ENCODE peak calls at places on chromosomes 16 and 17, in five cellular contexts. X is heart left ventricle, Z is body of pancreas, Y is transverse colon, V is IMR-90. I is an unnamed sample.
A peak's percentile ranks its signal among the peaks of the same experiment; 100 is the strongest.

GRCh38 chr17:1421470-1421869 is 21.4 kb upstream of the YWHAE start:
- DNase-seq in Y (no peak), X (no peak), Z (no peak), V (no peak), I (no peak)

GRCh38 chr16:66832661-66833305 is 2.0 kb upstream of the NAE1 start:
- DNase-seq in X (no peak), Z (no peak), Y (no peak), V (peak; percentile 60), I (no peak)

GRCh38 chr16:21656795-21657768 is 4.7 kb upstream of the IGSF6 start:
- DNase-seq in Y (no peak), Z (peak; percentile 27), V (peak; percentile 67), X (no peak), I (peak; percentile 52)

GRCh38 chr17:13359774-13360173 is 242.0 kb downstream of the HS3ST3A1 start:
- DNase-seq in Y (no peak), Z (no peak), V (no peak), X (no peak), I (no peak)

GRCh38 chr17:40139566-40140058 is 725 bp upstream of the CASC3 start:
- DNase-seq in X (no peak), V (no peak), Z (peak; percentile 35), Y (peak; percentile 22), I (peak; percentile 56)

GRCh38 chr17:49063652-49064051 is 66.5 kb downstream of the IGF2BP1 start:
- DNase-seq in V (no peak), Z (no peak), Y (peak; percentile 30), X (no peak), I (no peak)

GRCh38 chr16:85579199-85579598 is 33.9 kb upstream of the GSE1 start:
- DNase-seq in Y (no peak), Z (no peak), V (no peak), X (no peak), I (no peak)

GRCh38 chr17:63697341-63698286 is 2.3 kb downstream of the LIMD2 start:
- DNase-seq in V (no peak), Y (peak; percentile 83), X (peak; percentile 64), Z (peak; percentile 65), I (peak; percentile 53)

GRCh38 chr16:8721693-8722348 is 47.4 kb downstream of the ABAT start:
- DNase-seq in V (no peak), X (no peak), Y (no peak), Z (no peak), I (no peak)

GRCh38 chr17:73595931-73596330 is 48.3 kb downstream of the SDK2 start:
- DNase-seq in X (no peak), Z (no peak), Y (no peak), V (no peak), I (no peak)

GRCh38 chr17:16085066-16085699 is 85.6 kb downstream of the TTC19 start:
- DNase-seq in V (peak; percentile 89), Z (no peak), X (no peak), Y (no peak), I (no peak)

GRCh38 chr16:50038756-50039529 is 13.9 kb downstream of the CNEP1R1 start:
- DNase-seq in V (no peak), Z (no peak), X (peak; percentile 64), Y (peak; percentile 60), I (peak; percentile 71)

GRCh38 chr17:30831257-30831656 is 509 bp upstream of the ATAD5 start:
- DNase-seq in X (no peak), V (peak; percentile 5), Y (no peak), Z (no peak), I (no peak)
- H3K4me3 ChIP-seq in X (peak overlapping the region; percentile 69), V (peak overlapping the region; percentile 86), Y (peak overlapping the region; percentile 60), Z (peak overlapping the region; percentile 66), I (no peak overlapping the region)

DNA sequence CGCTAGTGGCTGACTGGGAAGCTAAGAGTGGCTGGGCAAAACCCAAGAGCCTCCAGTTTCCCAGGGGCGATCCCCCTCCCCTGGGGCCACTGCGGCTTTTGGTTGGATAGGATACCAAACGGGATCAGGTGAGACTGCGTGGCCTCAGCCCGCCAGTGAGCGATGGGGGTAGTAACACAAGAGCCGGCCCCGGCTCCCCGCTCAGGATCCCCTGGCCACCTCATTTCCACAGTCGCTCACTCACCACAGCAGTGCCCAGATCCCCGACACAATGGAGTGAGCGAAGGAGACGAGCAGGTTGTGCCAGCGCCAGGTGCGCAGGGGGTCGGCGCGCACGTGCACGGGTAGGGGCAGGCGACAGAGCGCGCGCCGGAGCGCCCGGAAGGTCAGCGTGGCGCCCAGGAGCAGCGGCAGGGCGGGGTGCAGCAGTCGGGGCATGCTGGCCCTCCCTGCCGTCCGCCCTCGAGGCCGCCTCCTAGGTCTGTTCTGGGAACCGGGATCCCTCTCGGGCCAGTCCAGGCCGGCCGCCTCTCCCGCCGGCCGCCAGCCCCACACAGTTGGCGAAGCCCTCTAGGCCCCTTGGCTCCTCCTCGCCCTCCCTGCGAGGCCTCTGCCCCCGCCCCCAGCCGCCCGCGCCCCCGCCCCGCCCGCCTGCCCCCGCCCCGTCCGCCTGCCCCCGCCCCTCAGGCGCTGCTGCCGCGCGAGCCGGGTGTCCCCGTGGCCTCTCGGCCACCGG is at the start of gene TLCD1:
- DNase-seq in Z (peak; percentile 78), X (peak; percentile 74), V (peak; percentile 74), Y (peak; percentile 73), I (peak; percentile 67)
- TF ChIP-seq POLR2A in Z (peak; percentile 63), X (no peak), V (peak; percentile 63), Y (peak; percentile 49), I (no peak)

DNA sequence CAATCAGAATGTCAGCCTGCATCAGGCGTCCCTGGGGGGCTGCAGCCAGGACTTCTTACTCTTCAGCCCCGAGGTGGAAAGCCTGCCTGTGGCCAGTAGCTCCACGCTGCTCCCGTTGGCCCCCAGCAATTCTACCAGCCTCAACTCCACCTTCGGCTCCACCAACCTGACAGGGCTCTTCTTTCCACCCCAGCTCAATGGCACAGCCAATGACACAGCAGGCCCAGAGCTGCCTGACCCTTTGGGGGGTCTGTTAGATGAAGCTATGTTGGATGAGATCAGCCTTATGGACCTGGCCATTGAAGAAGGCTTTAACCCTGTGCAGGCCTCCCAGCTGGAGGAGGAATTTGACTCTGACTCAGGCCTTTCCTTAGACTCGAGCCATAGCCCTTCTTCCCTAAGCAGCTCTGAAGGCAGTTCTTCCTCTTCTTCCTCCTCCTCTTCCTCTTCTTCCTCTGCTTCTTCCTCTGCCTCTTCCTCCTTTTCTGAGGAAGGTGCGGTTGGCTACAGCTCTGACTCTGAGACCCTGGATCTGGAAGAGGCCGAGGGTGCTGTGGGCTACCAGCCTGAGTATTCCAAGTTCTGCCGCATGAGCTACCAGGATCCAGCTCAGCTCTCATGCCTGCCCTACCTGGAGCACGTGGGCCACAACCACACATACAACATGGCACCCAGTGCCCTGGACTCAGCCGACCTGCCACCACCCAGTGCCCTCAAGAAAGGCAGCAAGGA is 10.4 kb downstream of the NFE2L1 start:
- DNase-seq in Z (no peak), V (no peak), Y (no peak), X (no peak), I (no peak)
- H3K36me3 ChIP-seq in Z (no peaks in the 10 kb centered on the region), V (peaks cover 65% of the 10 kb centered on the region), Y (no peaks in the 10 kb centered on the region), X (peaks cover 88% of the 10 kb centered on the region), I (no peaks in the 10 kb centered on the region)

DNA sequence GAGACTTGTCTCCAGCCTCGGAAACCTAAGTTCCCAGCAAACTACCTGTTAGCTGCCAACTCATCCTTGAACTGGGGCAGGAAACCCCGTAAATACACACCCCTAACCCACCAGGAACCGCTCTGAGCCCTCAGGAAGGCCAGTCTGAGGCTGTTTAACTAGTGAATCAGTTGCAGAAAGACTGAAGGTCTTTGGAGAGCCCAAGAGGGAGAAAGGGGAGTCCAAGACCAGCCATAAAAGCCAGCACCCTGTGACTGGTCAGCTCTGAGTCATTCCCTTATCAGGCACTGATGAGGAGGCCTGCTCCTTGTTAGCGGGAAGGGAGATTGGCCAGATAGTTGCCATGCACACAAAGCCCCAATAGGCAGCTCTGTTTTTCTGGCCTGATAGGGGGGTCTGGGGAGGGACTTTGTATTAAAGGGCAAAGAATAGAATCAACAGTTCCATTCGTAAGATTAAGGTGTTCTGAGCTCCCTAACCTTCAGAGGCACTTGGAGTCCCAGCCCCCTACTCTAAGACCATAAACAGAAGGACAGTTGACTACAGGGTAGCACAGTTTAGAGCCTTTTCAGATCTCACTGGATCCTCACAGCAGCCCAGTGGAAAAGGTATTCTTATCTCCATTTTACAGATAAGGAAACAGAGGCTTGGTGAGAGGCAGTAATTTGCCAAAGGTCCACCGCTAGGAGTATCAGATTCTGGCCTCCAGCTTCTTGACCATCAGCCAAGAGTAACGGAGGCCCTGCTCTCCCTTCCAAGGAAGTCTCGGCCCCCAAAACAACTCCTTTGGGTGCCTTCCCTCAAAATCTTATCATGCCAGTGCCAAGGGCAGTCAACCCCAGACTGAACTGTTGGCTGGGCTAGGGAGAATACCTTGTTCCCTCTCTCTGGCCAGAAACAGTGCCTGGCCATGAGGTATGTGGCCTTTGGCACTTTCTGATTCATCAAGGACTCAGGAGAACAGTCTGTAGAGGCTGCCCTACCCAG is 2.2 kb upstream of the KRT19 start:
- DNase-seq in Z (no peak), V (peak; percentile 93), Y (peak; percentile 58), X (no peak), I (peak; percentile 76)
- H3K4me3 ChIP-seq in Z (no peak overlapping the region), V (no peak overlapping the region), Y (no peak overlapping the region), X (no peak overlapping the region), I (no peak overlapping the region)

GRCh38 chr17:8209909-8210760 is at the start of gene AURKB:
- DNase-seq in Z (peak; percentile 95), V (peak; percentile 97), Y (peak; percentile 96), X (peak; percentile 95), I (peak; percentile 98)

GRCh38 chr17:8206536-8206935 is 3.8 kb downstream of the AURKB start:
- DNase-seq in Z (no peak), V (no peak), Y (no peak), X (no peak), I (no peak)

GRCh38 chr17:8210761-8211458 is 535 bp upstream of the AURKB start:
- DNase-seq in X (no peak), Y (no peak), Z (no peak), V (no peak), I (no peak)

DNA sequence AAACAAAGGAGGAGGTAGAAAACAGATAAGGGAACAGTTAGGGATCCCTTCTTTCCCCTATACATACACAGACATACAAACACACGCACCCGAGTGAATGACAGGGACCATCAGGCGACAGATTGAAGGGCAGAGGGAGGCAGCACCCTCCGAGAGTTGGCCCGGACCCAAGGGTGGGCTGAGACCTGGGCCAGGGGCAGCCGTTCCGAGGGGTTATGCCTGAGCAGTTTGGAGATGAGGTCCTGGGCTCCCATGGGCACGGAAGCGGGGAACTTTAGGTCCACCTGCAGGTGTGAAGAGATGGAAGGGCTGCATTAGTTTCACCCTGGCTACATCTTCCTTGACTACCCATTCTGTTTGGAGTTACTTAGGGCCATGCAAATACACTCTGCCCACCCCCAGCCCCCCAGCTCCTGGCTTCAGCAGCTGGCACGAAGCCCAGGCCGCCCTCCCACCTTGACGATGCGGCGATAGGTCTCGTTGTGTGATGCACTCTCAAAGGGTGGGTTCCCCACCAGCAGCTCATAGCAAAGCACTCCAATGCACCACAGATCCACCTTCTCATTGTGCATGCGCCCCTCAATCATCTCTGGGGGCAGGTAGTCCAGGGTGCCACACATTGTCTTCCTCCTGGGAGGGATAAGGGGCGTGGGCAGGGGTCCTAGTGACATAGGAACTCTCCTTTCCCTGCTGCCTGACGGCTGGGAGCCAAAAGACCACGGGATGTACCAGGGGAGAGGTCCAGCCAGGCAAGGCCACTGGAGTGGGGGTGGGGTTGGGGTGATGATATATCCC is 5.4 kb downstream of the AURKB start:
- DNase-seq in X (no peak), V (no peak), Y (no peak), Z (no peak), I (no peak)
- TF ChIP-seq POLR2A in X (no peak), V (no peak), Y (no peak), Z (no peak), I (no peak)

I was measured in adrenal gland.